ENCODE peak calls at places on chromosomes 16 and 17, in five cellular contexts. M is AG10803, L is mucosa of descending colon, N is mesenchymal stem cell, X is hepatocyte. S is an unnamed sample.

GRCh38 chr16:21654881-21655280 is 2.5 kb upstream of the IGSF6 start:
- DNase-seq in N (no peak), L (no peak), M (no peak), X (no peak), S (no peak)

GRCh38 chr17:50198026-50198669 is 3.3 kb downstream of the COL1A1 start:
- DNase-seq in M (peak), X (peak), L (peak), N (peak), S (peak)

GRCh38 chr17:16463341-16464000 is 28.5 kb downstream of the LRRC75A start:
- DNase-seq in L (peak), M (peak), X (peak), N (peak), S (peak)

GRCh38 chr16:59909262-59909661 is 1175.1 kb upstream of the GOT2 start:
- DNase-seq in L (no peak), X (no peak), M (peak), N (no peak), S (no peak)

GRCh38 chr16:30561212-30561816 is 3.1 kb upstream of the ZNF764 start:
- DNase-seq in M (no peak), N (no peak), X (no peak), L (peak), S (no peak)

GRCh38 chr17:9937901-9938300 is 32.8 kb upstream of the RCVRN start:
- DNase-seq in M (peak), X (no peak), N (no peak), L (no peak), S (no peak)

GRCh38 chr17:42821176-42821575 is 2.9 kb downstream of the BECN1 start:
- DNase-seq in N (no peak), L (no peak), X (no peak), M (no peak), S (no peak)

GRCh38 chr17:54771409-54771808 is 129.2 kb upstream of the TOM1L1 start:
- DNase-seq in M (no peak), N (no peak), X (peak), L (no peak), S (no peak)

GRCh38 chr17:78383725-78384471 is 5.4 kb downstream of the PGS1 start:
- DNase-seq in N (peak), M (peak), L (peak), X (peak), S (no peak)

GRCh38 chr17:1108810-1109605 is 70.8 kb downstream of the ABR start:
- DNase-seq in L (peak), M (peak), X (peak), N (peak), S (no peak)

GRCh38 chr16:22194707-22195444 is 11.2 kb upstream of the EEF2K start:
- DNase-seq in N (no peak), X (no peak), L (no peak), M (no peak), S (no peak)

GRCh38 chr17:7915611-7916382 is at the start of gene RNF227:
- DNase-seq in N (peak), M (peak), X (peak), L (peak), S (peak)

GRCh38 chr17:7916383-7916677 is 241 bp upstream of the RNF227 start:
- DNase-seq in N (no peak), M (no peak), X (no peak), L (no peak), S (no peak)

GRCh38 chr17:7914771-7915610 is 1.1 kb downstream of the RNF227 start:
- DNase-seq in M (peak), N (no peak), L (no peak), X (peak), S (no peak)

GRCh38 chr17:7912927-7913524 is 3.1 kb downstream of the RNF227 start:
- DNase-seq in L (no peak), X (peak), M (peak), N (peak), S (no peak)

GRCh38 chr17:7916799-7917198 is 710 bp upstream of the RNF227 start:
- DNase-seq in L (no peak), M (peak), N (peak), X (no peak), S (no peak)
- H3K4me3 ChIP-seq in L (no peak), M (no peak), N (no peak), X (no peak), S (no peak)

GRCh38 chr17:27458524-27458908 is 2.3 kb downstream of the KSR1 start:
- DNase-seq in M (no peak), X (no peak), L (no peak), N (no peak), S (no peak)
- H3K4me3 ChIP-seq in M (peak), X (no peak), L (no peak), N (no peak), S (peak)

DNA sequence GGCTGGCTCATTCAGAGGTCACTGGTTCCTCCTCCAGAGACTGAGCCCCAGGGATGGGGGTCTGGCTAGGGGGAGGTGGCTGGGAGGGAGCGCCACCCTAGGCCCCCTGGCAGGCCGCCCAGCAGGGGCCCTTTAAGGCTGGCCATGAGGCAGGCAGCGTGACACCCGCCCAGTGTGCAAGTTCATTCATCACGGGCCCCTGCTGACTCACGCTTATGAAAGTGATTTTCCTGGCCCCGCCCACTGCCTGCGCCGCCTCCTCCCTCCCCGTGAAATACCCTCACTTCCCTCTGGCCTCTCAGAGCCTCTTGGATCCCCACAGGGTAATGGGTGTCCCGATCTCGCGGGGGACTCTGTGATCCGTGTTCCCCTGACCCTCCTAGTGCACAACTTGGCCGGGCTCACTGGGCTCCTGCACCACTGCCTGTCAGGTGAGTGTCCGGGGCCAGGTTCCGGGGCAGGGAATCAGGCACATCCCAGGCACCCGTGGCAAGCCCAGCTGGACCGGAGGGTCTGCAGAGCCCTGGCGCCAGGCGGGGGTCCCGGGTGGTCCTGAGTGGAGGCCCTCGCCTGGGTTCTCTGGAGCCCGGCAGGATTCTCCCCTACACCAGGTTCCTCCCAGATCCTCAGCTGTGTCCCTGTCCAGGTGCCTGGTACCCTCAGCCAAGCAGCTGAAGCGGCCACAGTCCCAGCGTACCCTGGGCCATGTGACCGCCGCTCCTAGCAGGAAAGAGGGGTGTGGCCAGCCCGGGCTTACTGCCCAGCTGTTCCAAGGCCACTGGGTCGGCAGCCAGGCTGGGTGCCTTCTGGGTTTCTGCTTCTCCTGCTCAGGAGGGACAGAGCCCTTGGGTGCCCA is at the start of gene OSGIN1:
- DNase-seq in X (peak), M (peak), L (peak), N (peak), S (peak)
- H3K4me3 ChIP-seq in X (peak), M (peak), L (peak), N (peak), S (peak)

GRCh38 chr16:2471016-2471652 is at the start of gene NTN3:
- DNase-seq in M (no peak), L (no peak), X (peak), N (no peak), S (no peak)

GRCh38 chr16:2470603-2471015 is 488 bp upstream of the NTN3 start:
- DNase-seq in N (no peak), X (no peak), L (no peak), M (no peak), S (no peak)

GRCh38 chr16:2472885-2473284 is 1.8 kb downstream of the NTN3 start:
- DNase-seq in M (no peak), N (no peak), L (no peak), X (no peak), S (no peak)

GRCh38 chr16:2472488-2472864 is 1.4 kb downstream of the NTN3 start:
- DNase-seq in L (no peak), X (no peak), N (no peak), M (no peak), S (no peak)

GRCh38 chr16:2471653-2472487 is 773 bp downstream of the NTN3 start:
- DNase-seq in L (no peak), M (no peak), N (no peak), X (no peak), S (no peak)
- H3K4me3 ChIP-seq in L (no peak), M (no peak), N (peak), X (peak), S (peak)

S was measured in dorsolateral prefrontal cortex.